ENCODE peak calls at places on chromosomes 7 and 10, in four cellular contexts. One of them, this sample, is unnamed.
A peak's percentile ranks its signal among the peaks of the same experiment; 100 is the strongest.

GRCh38 chr7:83153419-83153818 is 9.3 kb downstream of the PCLO start:
- DNase-seq in HepG2: no peak
- DNase-seq in GM12878: no peak
- DNase-seq in K562: no peak
- DNase-seq in this sample: no peak

GRCh38 chr10:51156913-51157312 is 82.6 kb downstream of the PRKG1 start:
- DNase-seq in HepG2: no peak
- DNase-seq in GM12878: no peak
- DNase-seq in K562: no peak
- DNase-seq in this sample: no peak

GRCh38 chr10:5861269-5862031 is 28.2 kb downstream of the ANKRD16 start:
- DNase-seq in HepG2: peak; percentile 83
- DNase-seq in GM12878: no peak
- DNase-seq in K562: no peak
- DNase-seq in this sample: no peak

GRCh38 chr7:94333810-94334209 is 60.9 kb upstream of the COL1A2 start:
- DNase-seq in HepG2: no peak
- DNase-seq in GM12878: no peak
- DNase-seq in K562: no peak
- DNase-seq in this sample: no peak

GRCh38 chr10:36462194-36462593 is 663.2 kb upstream of the ANKRD30A start:
- DNase-seq in HepG2: no peak
- DNase-seq in GM12878: no peak
- DNase-seq in K562: no peak
- DNase-seq in this sample: no peak

GRCh38 chr7:78642751-78643150 is 810.7 kb downstream of the MAGI2 start:
- DNase-seq in HepG2: no peak
- DNase-seq in GM12878: no peak
- DNase-seq in K562: no peak
- DNase-seq in this sample: no peak

GRCh38 chr7:100093054-100093453 is 4.3 kb downstream of the COPS6 start:
- DNase-seq in HepG2: no peak
- DNase-seq in GM12878: no peak
- DNase-seq in K562: no peak
- DNase-seq in this sample: no peak

GRCh38 chr7:124269774-124270173 is 236.9 kb upstream of the TMEM229A start:
- DNase-seq in HepG2: no peak
- DNase-seq in GM12878: no peak
- DNase-seq in K562: no peak
- DNase-seq in this sample: no peak

GRCh38 chr7:17408245-17408903 is 109.9 kb downstream of the AHR start:
- DNase-seq in HepG2: peak; percentile 92
- DNase-seq in GM12878: no peak
- DNase-seq in K562: no peak
- DNase-seq in this sample: no peak

GRCh38 chr7:120273476-120273975 is 551 bp downstream of the KCND2 start:
- DNase-seq in HepG2: peak; percentile 0
- DNase-seq in GM12878: peak; percentile 15
- DNase-seq in K562: no peak
- DNase-seq in this sample: peak; percentile 12

GRCh38 chr10:35533565-35533964 is 71.6 kb upstream of the GJD4 start:
- DNase-seq in HepG2: no peak
- DNase-seq in GM12878: no peak
- DNase-seq in K562: no peak
- DNase-seq in this sample: no peak

GRCh38 chr7:101402081-101402779 is 39.6 kb downstream of the COL26A1 start:
- DNase-seq in HepG2: no peak
- DNase-seq in GM12878: no peak
- DNase-seq in K562: no peak
- DNase-seq in this sample: no peak

GRCh38 chr10:34194259-34194658 is 620.8 kb downstream of the PARD3 start:
- DNase-seq in HepG2: no peak
- DNase-seq in GM12878: no peak
- DNase-seq in K562: no peak
- DNase-seq in this sample: no peak

GRCh38 chr7:85065306-85065705 is 121.5 kb downstream of the SEMA3D start:
- DNase-seq in HepG2: no peak
- DNase-seq in GM12878: no peak
- DNase-seq in K562: no peak
- DNase-seq in this sample: no peak

GRCh38 chr10:118286051-118286838 is 55.9 kb downstream of the FAM204A start:
- DNase-seq in HepG2: no peak
- DNase-seq in GM12878: no peak
- DNase-seq in K562: no peak
- DNase-seq in this sample: no peak

GRCh38 chr10:29623797-29624196 is 11.0 kb downstream of the SVIL start:
- DNase-seq in HepG2: peak; percentile 55
- DNase-seq in GM12878: no peak
- DNase-seq in K562: no peak
- DNase-seq in this sample: no peak

GRCh38 chr10:79038841-79039201 is 29.9 kb upstream of the ZMIZ1 start:
- DNase-seq in HepG2: no peak
- DNase-seq in GM12878: no peak
- DNase-seq in K562: peak; percentile 55
- DNase-seq in this sample: no peak
- TF ChIP-seq TARDBP in HepG2: no peak
- TF ChIP-seq TARDBP in GM12878: no peak
- TF ChIP-seq TARDBP in K562: no peak
- TF ChIP-seq TARDBP in this sample: no peak

GRCh38 chr7:8246020-8246419 is 15.9 kb downstream of the ICA1 start:
- DNase-seq in HepG2: no peak
- DNase-seq in GM12878: no peak
- DNase-seq in K562: no peak
- DNase-seq in this sample: no peak
- TF ChIP-seq TARDBP in HepG2: no peak
- TF ChIP-seq TARDBP in GM12878: no peak
- TF ChIP-seq TARDBP in K562: no peak
- TF ChIP-seq TARDBP in this sample: no peak

DNA sequence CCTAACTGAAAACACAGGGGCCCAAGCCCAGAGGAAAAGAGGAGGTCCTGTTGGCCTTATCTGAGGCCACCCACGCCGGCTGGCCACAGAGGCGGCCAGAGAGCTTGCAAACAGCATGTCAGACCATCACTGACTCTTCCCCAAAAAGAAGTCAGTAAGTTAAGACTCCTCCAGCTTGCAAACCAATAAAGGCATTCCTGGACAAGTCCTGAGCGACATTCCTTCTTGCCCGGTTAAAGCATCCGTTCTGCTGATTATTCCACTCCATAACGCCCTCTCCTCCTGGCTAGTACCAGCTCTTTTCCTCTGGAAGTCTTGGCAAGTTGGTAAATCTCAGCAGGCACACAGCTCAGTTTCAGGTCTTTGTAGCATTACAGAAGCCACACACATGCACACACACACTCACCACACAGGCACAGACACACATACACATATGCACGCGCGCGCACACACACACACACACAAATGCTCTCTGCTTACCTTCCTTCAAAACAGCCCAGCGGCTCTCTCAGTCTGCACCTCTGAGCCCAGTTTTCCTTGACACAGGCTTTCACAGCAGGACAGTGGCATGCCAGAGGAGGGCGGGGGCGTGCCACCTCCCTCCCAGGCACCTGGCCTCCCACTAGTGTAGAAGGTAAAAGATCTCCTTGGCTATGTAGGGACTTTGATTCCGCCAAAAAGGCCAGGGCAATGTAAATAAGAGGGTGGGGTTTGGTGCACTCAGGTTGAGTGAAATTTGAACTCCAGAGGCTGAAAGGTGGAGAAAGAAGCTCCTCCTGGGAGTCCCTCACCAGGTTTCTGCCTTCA is 201.4 kb downstream of the TNS3 start:
- DNase-seq in HepG2: peak; percentile 48
- DNase-seq in GM12878: no peak
- DNase-seq in K562: no peak
- DNase-seq in this sample: no peak
- TF ChIP-seq TARDBP in HepG2: no peak
- TF ChIP-seq TARDBP in GM12878: no peak
- TF ChIP-seq TARDBP in K562: no peak
- TF ChIP-seq TARDBP in this sample: no peak

DNA sequence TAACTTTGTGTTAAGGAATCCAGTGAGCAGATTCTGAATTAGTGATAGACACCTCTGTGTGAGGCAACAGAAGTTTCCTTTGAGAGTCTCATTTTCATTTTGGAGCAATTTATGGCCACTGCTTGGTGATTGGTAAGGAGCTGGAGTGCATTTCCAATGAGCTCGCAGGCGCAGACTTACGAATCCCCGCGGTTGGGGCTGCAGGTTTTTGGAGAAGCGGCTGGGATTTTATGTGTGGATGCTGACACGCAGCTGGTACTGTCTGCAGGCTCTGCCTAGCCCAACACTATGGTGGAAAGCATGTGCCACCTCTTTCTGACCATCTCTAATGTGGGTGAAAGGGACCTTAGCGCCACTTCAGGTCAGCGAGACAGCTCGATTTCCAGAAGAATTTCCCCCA is 672.4 kb upstream of the FOXK1 start:
- DNase-seq in HepG2: no peak
- DNase-seq in GM12878: no peak
- DNase-seq in K562: no peak
- DNase-seq in this sample: no peak
- TF ChIP-seq TARDBP in HepG2: no peak
- TF ChIP-seq TARDBP in GM12878: no peak
- TF ChIP-seq TARDBP in K562: no peak
- TF ChIP-seq TARDBP in this sample: no peak

GRCh38 chr7:116902811-116903210 is 40.4 kb downstream of the CAPZA2 start:
- DNase-seq in HepG2: no peak
- DNase-seq in GM12878: no peak
- DNase-seq in K562: no peak
- DNase-seq in this sample: no peak
- TF ChIP-seq TARDBP in HepG2: no peak
- TF ChIP-seq TARDBP in GM12878: no peak
- TF ChIP-seq TARDBP in K562: no peak
- TF ChIP-seq TARDBP in this sample: no peak

DNA sequence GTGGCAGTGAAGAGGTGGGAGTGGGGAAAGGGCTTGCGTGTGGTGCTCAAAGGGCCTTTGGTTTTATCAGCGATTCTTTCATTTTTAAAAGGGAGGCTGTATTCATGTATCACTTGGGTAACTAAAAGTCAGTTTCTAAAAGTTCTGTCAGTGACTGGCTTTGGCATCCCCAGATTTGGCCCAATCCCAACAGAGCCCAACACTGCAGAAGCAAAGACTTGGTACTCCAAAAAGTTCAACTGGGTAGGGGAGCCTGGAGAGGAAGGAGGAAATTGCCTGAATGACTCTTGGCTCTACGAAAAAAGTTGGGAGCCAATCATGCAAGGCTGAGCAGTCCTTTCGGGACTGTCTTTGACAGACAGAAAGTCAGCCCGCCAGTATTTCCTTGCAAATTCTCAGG is 54.5 kb upstream of the COL13A1 start:
- DNase-seq in HepG2: no peak
- DNase-seq in GM12878: no peak
- DNase-seq in K562: no peak
- DNase-seq in this sample: no peak
- TF ChIP-seq TARDBP in HepG2: no peak
- TF ChIP-seq TARDBP in GM12878: no peak
- TF ChIP-seq TARDBP in K562: no peak
- TF ChIP-seq TARDBP in this sample: no peak

DNA sequence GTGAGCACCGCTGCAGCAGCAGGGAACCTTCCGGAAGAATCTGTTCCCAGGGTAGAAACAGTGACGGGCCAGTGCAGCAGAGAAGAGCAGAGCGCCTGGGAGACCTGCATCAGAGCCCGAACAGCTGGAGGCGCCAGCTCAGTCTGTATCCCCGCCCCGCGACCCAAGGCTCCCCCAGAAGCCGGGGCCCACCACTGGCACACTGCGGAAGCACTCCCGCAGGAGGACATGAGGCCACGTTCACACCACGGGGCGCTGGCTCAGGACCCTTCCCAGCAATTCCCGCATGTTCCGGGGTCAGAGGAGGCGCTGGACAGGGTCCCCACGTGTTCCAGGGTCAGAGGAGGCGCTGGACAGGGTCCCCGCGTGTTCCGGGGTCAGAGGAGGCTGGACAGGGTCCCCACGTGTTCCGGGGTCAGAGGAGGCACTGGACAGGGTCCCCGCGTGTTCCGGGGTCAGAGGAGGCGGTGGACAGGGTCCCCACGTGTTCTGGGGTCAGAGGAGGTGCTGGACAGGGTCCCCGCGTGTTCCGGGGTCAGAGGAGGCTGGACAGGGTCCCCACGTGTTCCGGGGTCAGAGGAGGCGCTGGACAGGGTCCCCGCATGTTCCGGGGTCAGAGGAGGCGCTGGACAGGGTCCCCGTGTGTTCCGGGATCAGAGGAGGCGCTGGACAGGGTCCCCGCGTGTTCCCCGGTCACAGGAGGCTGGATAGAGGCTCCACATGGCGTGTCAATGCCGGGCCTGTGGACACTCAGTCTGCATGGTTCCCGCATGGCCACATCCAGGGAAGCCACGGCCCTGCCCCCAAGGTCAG is 117.6 kb downstream of the MAD1L1 start:
- DNase-seq in HepG2: no peak
- DNase-seq in GM12878: no peak
- DNase-seq in K562: no peak
- DNase-seq in this sample: no peak
- TF ChIP-seq TARDBP in HepG2: no peak
- TF ChIP-seq TARDBP in GM12878: no peak
- TF ChIP-seq TARDBP in K562: no peak
- TF ChIP-seq TARDBP in this sample: no peak

DNA sequence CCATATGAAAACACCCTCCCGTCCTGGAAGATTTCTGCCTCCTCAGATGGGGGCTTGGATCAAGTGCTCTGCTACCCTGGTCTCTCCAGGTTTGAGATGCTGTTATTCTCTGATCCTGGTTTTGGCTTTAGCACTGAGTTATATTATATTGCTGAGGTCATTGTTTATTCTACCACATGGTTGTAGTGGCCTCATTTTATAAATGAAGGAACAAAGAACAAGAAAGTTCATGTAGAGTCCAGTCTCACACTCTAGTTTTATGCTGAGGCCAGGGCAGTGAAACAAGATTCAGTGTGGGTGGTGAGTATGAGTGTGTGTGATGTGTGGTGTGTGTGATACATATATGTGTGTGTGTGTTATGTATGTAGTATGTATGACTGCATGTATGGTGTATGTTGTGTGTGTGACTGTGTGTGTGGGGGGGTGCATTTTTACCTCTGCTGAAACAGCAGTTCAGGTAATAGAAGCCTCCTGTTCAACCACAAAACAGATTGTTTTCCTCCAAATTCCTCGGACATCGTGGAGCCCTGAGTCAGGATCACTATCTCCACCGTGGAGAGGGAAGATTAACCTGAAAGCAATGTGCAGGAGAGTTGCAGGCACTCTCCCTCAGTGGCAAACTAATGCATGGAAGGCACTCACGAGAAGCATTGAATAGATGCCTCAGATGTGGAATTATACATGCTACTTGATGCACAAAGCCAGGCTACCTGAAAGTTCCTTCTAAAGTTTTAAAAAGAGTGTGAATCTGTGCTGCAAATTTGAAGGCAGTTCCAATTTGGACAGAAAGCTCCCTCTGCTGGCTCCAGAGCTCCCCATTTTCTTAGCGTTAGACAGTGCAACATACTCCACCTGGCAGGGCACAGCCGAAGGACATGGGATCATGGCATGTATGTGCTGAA is 80.6 kb downstream of the C7orf25 start:
- DNase-seq in HepG2: peak; percentile 5
- DNase-seq in GM12878: no peak
- DNase-seq in K562: no peak
- DNase-seq in this sample: peak; percentile 56
- TF ChIP-seq TARDBP in HepG2: no peak
- TF ChIP-seq TARDBP in GM12878: no peak
- TF ChIP-seq TARDBP in K562: no peak
- TF ChIP-seq TARDBP in this sample: no peak